ENCODE peak calls at places on chromosomes 6 and 20, in eight cellular contexts. K is Calu3; M is left ventricle myocardium inferior; R is A549; Q is ovary; C is CD8-positive, alpha-beta T cell; A is AG09319; L is AG04450. J is an unnamed sample.

GRCh38 chr6:161584051-161584450 is 310.2 kb upstream of the AGPAT4 start:
- DNase-seq in K (no peak), M (no peak), R (no peak), Q (no peak), C (no peak), A (no peak), L (no peak), J (no peak)

GRCh38 chr20:62485062-62485700 is 9.4 kb upstream of the GATA5 start:
- DNase-seq in K (peak; percentile 41), M (no peak), R (no peak), Q (peak; percentile 73), C (no peak), A (no peak), L (no peak), J (no peak)

GRCh38 chr6:31586013-31586412 is at the start of gene LST1:
- DNase-seq in K (no peak), M (no peak), R (no peak), Q (no peak), C (no peak), A (no peak), L (no peak), J (no peak)

GRCh38 chr6:18503588-18504231 is 116.6 kb downstream of the RNF144B start:
- DNase-seq in K (peak; percentile 52), M (peak; percentile 20), R (peak; percentile 26), Q (no peak), C (no peak), A (peak; percentile 67), L (peak; percentile 66), J (peak; percentile 42)

GRCh38 chr20:33811763-33812672 is 870 bp downstream of the CHMP4B start:
- DNase-seq in K (peak; percentile 70), M (peak; percentile 45), R (peak; percentile 77), Q (peak; percentile 69), C (peak; percentile 49), A (peak; percentile 46), L (peak; percentile 57), J (no peak)

GRCh38 chr20:17225891-17226409 is 890 bp upstream of the PCSK2 start:
- DNase-seq in K (no peak), M (no peak), R (no peak), Q (peak; percentile 59), C (no peak), A (no peak), L (no peak), J (no peak)

GRCh38 chr20:3812975-3813599 is 7.3 kb upstream of the AP5S1 start:
- DNase-seq in K (no peak), M (no peak), R (no peak), Q (no peak), C (no peak), A (no peak), L (no peak), J (no peak)

GRCh38 chr20:43529457-43530153 is 22.1 kb downstream of the L3MBTL1 start:
- DNase-seq in K (no peak), M (no peak), R (no peak), Q (no peak), C (no peak), A (no peak), L (no peak), J (no peak)

GRCh38 chr20:44056010-44056698 is 130.8 kb downstream of the JPH2 start:
- DNase-seq in K (peak; percentile 75), M (no peak), R (peak; percentile 19), Q (no peak), C (peak; percentile 81), A (no peak), L (no peak), J (no peak)

GRCh38 chr6:146864885-146865284 is 266.1 kb downstream of the ADGB start:
- DNase-seq in K (no peak), M (no peak), R (no peak), Q (no peak), C (no peak), A (no peak), L (no peak), J (no peak)

GRCh38 chr6:31143148-31143547 is 4.3 kb upstream of the PSORS1C2 start:
- DNase-seq in K (no peak), M (peak; percentile 75), R (no peak), Q (peak; percentile 79), C (no peak), A (no peak), L (peak; percentile 32), J (no peak)

GRCh38 chr20:40669692-40670091 is 19.3 kb downstream of the MAFB start:
- DNase-seq in K (no peak), M (peak; percentile 34), R (no peak), Q (no peak), C (no peak), A (no peak), L (no peak), J (no peak)

GRCh38 chr6:158031445-158032353 is 50.0 kb downstream of the SYNJ2 start:
- DNase-seq in K (peak; percentile 41), M (peak; percentile 77), R (no peak), Q (peak; percentile 50), C (peak; percentile 65), A (peak; percentile 77), L (no peak), J (no peak)

GRCh38 chr20:35839891-35840290 is 68.1 kb downstream of the PHF20 start:
- DNase-seq in K (no peak), M (no peak), R (no peak), Q (no peak), C (no peak), A (no peak), L (no peak), J (no peak)

GRCh38 chr20:40470313-40471260 is 218.4 kb downstream of the MAFB start:
- DNase-seq in K (no peak), M (peak; percentile 30), R (no peak), Q (peak; percentile 38), C (no peak), A (no peak), L (no peak), J (no peak)

GRCh38 chr6:167737205-167737830 is 89.4 kb upstream of the AFDN start:
- DNase-seq in K (no peak), M (no peak), R (no peak), Q (peak; percentile 30), C (no peak), A (no peak), L (no peak), J (no peak)

GRCh38 chr20:3434232-3434631 is 26.8 kb upstream of the DNAAF9 start:
- DNase-seq in K (no peak), M (no peak), R (no peak), Q (no peak), C (no peak), A (no peak), L (no peak), J (no peak)

GRCh38 chr20:46375771-46376170 is 30.6 kb downstream of the ELMO2 start:
- DNase-seq in K (no peak), M (no peak), R (no peak), Q (no peak), C (no peak), A (no peak), L (no peak), J (no peak)

GRCh38 chr6:63706630-63707029 is 71.0 kb downstream of the PHF3 start:
- DNase-seq in K (no peak), M (no peak), R (no peak), Q (no peak), C (no peak), A (no peak), L (no peak), J (no peak)

GRCh38 chr6:96499781-96500180 is 21.8 kb upstream of the UFL1 start:
- DNase-seq in K (no peak), M (no peak), R (no peak), Q (no peak), C (peak; percentile 87), A (no peak), L (no peak), J (no peak)

GRCh38 chr20:58985656-58986055 is 4.6 kb downstream of the NELFCD start:
- DNase-seq in K (no peak), M (no peak), R (no peak), Q (no peak), C (no peak), A (no peak), L (no peak), J (no peak)

GRCh38 chr20:63552481-63553249 is 1.3 kb upstream of the FNDC11 start:
- DNase-seq in K (no peak), M (no peak), R (no peak), Q (no peak), C (peak; percentile 73), A (no peak), L (no peak), J (no peak)

GRCh38 chr6:108559884-108560462 is 744 bp upstream of the FOXO3 start:
- DNase-seq in K (peak; percentile 44), M (no peak), R (no peak), Q (peak; percentile 84), C (no peak), A (no peak), L (no peak), J (peak; percentile 44)

GRCh38 chr6:79453558-79454042 is 83.6 kb downstream of the LCA5 start:
- DNase-seq in K (no peak), M (no peak), R (no peak), Q (no peak), C (no peak), A (no peak), L (no peak), J (no peak)

GRCh38 chr6:45626087-45626891 is 248.6 kb upstream of the SUPT3H start:
- DNase-seq in K (no peak), M (no peak), R (no peak), Q (no peak), C (no peak), A (peak; percentile 80), L (peak; percentile 65), J (no peak)

DNA sequence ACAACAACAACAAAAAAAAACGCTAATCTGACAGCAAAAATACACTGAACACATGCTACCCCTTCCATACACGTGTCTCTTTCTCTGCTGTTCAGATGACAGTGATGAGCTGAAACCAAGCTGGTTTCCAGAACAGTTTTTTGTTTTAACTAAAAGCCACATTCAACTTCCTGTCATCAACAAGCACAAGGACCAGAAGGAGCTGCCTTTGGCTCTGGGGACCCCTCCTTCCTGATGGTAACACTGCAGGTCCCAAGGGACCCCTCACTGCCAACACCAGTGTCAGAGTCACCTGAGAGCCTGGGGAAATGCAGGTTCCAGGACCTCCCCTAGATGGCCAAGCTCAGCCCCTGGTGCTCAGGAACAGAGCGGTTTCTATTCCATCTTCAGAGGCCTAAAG is 6.0 kb downstream of the CST7 start:
- DNase-seq in K (no peak), M (no peak), R (no peak), Q (no peak), C (no peak), A (no peak), L (no peak), J (peak; percentile 49)
- TF ChIP-seq CTCF in K (no peak), M (no peak), R (no peak), Q (no peak), C (no peak), A (no peak), L (no peak), J (no peak)

GRCh38 chr6:133951881-133952814 is 876 bp upstream of the TBPL1 start:
- DNase-seq in K (peak; percentile 76), M (peak; percentile 67), R (peak; percentile 71), Q (peak; percentile 78), C (peak; percentile 70), A (peak; percentile 32), L (peak; percentile 37), J (peak; percentile 79)
- TF ChIP-seq CTCF in K (no peak), M (peak; percentile 59), R (no peak), Q (peak; percentile 60), C (no peak), A (peak; percentile 36), L (peak; percentile 52), J (peak; percentile 41)

GRCh38 chr6:42911171-42912021 is 4.5 kb upstream of the PTCRA start:
- DNase-seq in K (no peak), M (no peak), R (no peak), Q (no peak), C (no peak), A (no peak), L (no peak), J (no peak)
- TF ChIP-seq CTCF in K (no peak), M (no peak), R (no peak), Q (no peak), C (no peak), A (no peak), L (no peak), J (no peak)

GRCh38 chr20:61289166-61289565 is 37.1 kb downstream of the CDH4 start:
- DNase-seq in K (no peak), M (no peak), R (no peak), Q (no peak), C (no peak), A (no peak), L (no peak), J (no peak)
- TF ChIP-seq CTCF in K (no peak), M (no peak), R (no peak), Q (no peak), C (no peak), A (no peak), L (no peak), J (no peak)

J was measured in GM13977.